ENCODE peak calls at places on chromosome 12, in nine cellular contexts. D is HFF-Myc, V is Peyer's patch, Y is IMR-90, E is cardiac fibroblast, C is WERI-Rb-1, X is endothelial cell of umbilical vein, O is body of pancreas, T is AG04450. W is an unnamed sample.

GRCh38 chr12:91326043-91327027 is 143.7 kb upstream of the DCN start:
- DNase-seq in D (peak), V (peak), Y (peak), E (peak), C (peak), X (peak), O (peak), T (peak), W (peak)

GRCh38 chr12:113097716-113098427 is 37.7 kb downstream of the RASAL1 start:
- DNase-seq in D (no peak), V (no peak), Y (no peak), E (peak), C (no peak), X (no peak), O (peak), T (no peak), W (no peak)

GRCh38 chr12:56411781-56412639 is 37.2 kb downstream of the TIMELESS start:
- DNase-seq in D (peak), V (no peak), Y (no peak), E (peak), C (no peak), X (peak), O (no peak), T (no peak), W (no peak)

GRCh38 chr12:84697141-84697540 is 215.5 kb downstream of the SLC6A15 start:
- DNase-seq in D (peak), V (no peak), Y (no peak), E (no peak), C (no peak), X (no peak), O (no peak), T (no peak), W (no peak)

GRCh38 chr12:28024231-28024995 is 51.9 kb upstream of the PTHLH start:
- DNase-seq in D (no peak), V (no peak), Y (peak), E (peak), C (no peak), X (peak), O (no peak), T (peak), W (no peak)

GRCh38 chr12:117100251-117100650 is 1.0 kb upstream of the TESC start:
- DNase-seq in D (no peak), V (no peak), Y (peak), E (peak), C (peak), X (no peak), O (no peak), T (no peak), W (no peak)

GRCh38 chr12:53944907-53945847 is 6.5 kb downstream of the HOXC13 start:
- DNase-seq in D (no peak), V (no peak), Y (no peak), E (no peak), C (no peak), X (no peak), O (no peak), T (no peak), W (no peak)

GRCh38 chr12:7695159-7695930 is at the start of gene GDF3:
- DNase-seq in D (no peak), V (no peak), Y (no peak), E (peak), C (no peak), X (peak), O (peak), T (no peak), W (no peak)

GRCh38 chr12:70074510-70074909 is 168.7 kb upstream of the CNOT2 start:
- DNase-seq in D (no peak), V (no peak), Y (no peak), E (no peak), C (no peak), X (no peak), O (no peak), T (no peak), W (no peak)

GRCh38 chr12:53179694-53180269 is 740 bp upstream of the ZNF740 start:
- DNase-seq in D (no peak), V (no peak), Y (no peak), E (no peak), C (no peak), X (no peak), O (no peak), T (no peak), W (no peak)

GRCh38 chr12:10717410-10717809 is 5.7 kb downstream of the YBX3 start:
- DNase-seq in D (no peak), V (no peak), Y (peak), E (peak), C (no peak), X (peak), O (no peak), T (no peak), W (no peak)

GRCh38 chr12:108832208-108832607 is 25.2 kb downstream of the SSH1 start:
- DNase-seq in D (no peak), V (no peak), Y (no peak), E (no peak), C (no peak), X (peak), O (no peak), T (no peak), W (no peak)

GRCh38 chr12:42617622-42618021 is 28.1 kb upstream of the PRICKLE1 start:
- DNase-seq in D (no peak), V (no peak), Y (peak), E (peak), C (no peak), X (peak), O (no peak), T (no peak), W (no peak)

GRCh38 chr12:127025545-127025944 is 1241.4 kb upstream of the TMEM132C start:
- DNase-seq in D (no peak), V (no peak), Y (no peak), E (no peak), C (no peak), X (no peak), O (no peak), T (no peak), W (no peak)

GRCh38 chr12:24664151-24664550 is 284.8 kb downstream of the BCAT1 start:
- DNase-seq in D (no peak), V (no peak), Y (peak), E (peak), C (no peak), X (no peak), O (no peak), T (no peak), W (no peak)

GRCh38 chr12:118103231-118103600 is 595 bp downstream of the VSIG10 start:
- DNase-seq in D (no peak), V (no peak), Y (peak), E (peak), C (peak), X (peak), O (no peak), T (no peak), W (no peak)

GRCh38 chr12:116515674-116516073 is 43.5 kb upstream of the MAP1LC3B2 start:
- DNase-seq in D (no peak), V (no peak), Y (no peak), E (no peak), C (no peak), X (no peak), O (no peak), T (no peak), W (no peak)

GRCh38 chr12:49824886-49825285 is 3.3 kb downstream of the NCKAP5L start:
- DNase-seq in D (no peak), V (no peak), Y (peak), E (peak), C (no peak), X (peak), O (no peak), T (no peak), W (no peak)

GRCh38 chr12:54424232-54424631 is 5.2 kb upstream of the ITGA5 start:
- DNase-seq in D (no peak), V (no peak), Y (no peak), E (no peak), C (no peak), X (no peak), O (no peak), T (no peak), W (no peak)

GRCh38 chr12:11701398-11701797 is 51.9 kb downstream of the ETV6 start:
- DNase-seq in D (no peak), V (no peak), Y (no peak), E (no peak), C (no peak), X (peak), O (no peak), T (no peak), W (no peak)

GRCh38 chr12:115541891-115542361 is 735.6 kb downstream of the MED13L start:
- DNase-seq in D (no peak), V (no peak), Y (no peak), E (no peak), C (no peak), X (no peak), O (no peak), T (no peak), W (no peak)

GRCh38 chr12:119669744-119670472 is 2.0 kb downstream of the PRKAB1 start:
- DNase-seq in D (no peak), V (no peak), Y (no peak), E (no peak), C (no peak), X (peak), O (peak), T (no peak), W (no peak)

GRCh38 chr12:115421796-115422709 is 738.1 kb upstream of the TBX3 start:
- DNase-seq in D (no peak), V (no peak), Y (no peak), E (no peak), C (no peak), X (no peak), O (no peak), T (no peak), W (no peak)

GRCh38 chr12:104603545-104603973 is 146.8 kb downstream of the CHST11 start:
- DNase-seq in D (no peak), V (no peak), Y (peak), E (no peak), C (no peak), X (no peak), O (no peak), T (no peak), W (no peak)

GRCh38 chr12:124562796-124563181 is 4.6 kb downstream of the NCOR2 start:
- DNase-seq in D (no peak), V (no peak), Y (no peak), E (no peak), C (no peak), X (no peak), O (no peak), T (no peak), W (no peak)

DNA sequence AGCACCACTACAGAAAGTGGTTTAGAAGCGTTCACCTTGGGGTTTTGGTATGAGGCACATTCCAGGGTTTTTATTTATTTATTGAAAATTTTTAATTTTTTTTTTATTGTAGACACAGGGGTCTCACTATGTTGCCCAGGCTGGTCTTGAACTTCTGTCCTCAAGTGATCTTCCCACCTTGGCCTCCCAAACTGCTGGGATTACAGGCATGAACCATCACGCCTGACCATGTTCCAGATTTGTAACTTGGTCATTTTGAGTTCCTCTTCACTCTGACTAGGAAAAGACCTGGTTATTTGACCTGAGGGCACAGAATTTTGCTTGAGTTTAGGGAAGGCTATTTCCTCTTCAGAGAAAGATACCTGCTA is 3.1 kb downstream of the MLEC start:
- DNase-seq in D (no peak), V (no peak), Y (no peak), E (no peak), C (no peak), X (no peak), O (no peak), T (no peak), W (no peak)
- TF ChIP-seq CTCF in D (no peak), V (no peak), Y (no peak), E (no peak), C (no peak), X (no peak), O (no peak), T (no peak), W (no peak)

GRCh38 chr12:111268738-111269572 is 99.9 kb downstream of the PHETA1 start:
- DNase-seq in D (no peak), V (no peak), Y (no peak), E (no peak), C (no peak), X (no peak), O (no peak), T (no peak), W (no peak)

GRCh38 chr12:111270773-111271172 is 98.1 kb downstream of the PHETA1 start:
- DNase-seq in D (no peak), V (no peak), Y (peak), E (no peak), C (no peak), X (no peak), O (no peak), T (no peak), W (no peak)

GRCh38 chr12:111269688-111270087 is 99.2 kb downstream of the PHETA1 start:
- DNase-seq in D (no peak), V (no peak), Y (no peak), E (no peak), C (no peak), X (no peak), O (no peak), T (no peak), W (no peak)

GRCh38 chr12:111270128-111270651 is 98.7 kb downstream of the PHETA1 start:
- DNase-seq in D (no peak), V (no peak), Y (no peak), E (no peak), C (no peak), X (no peak), O (no peak), T (no peak), W (no peak)

GRCh38 chr12:111271674-111272418 is 97.0 kb downstream of the PHETA1 start:
- DNase-seq in D (no peak), V (no peak), Y (no peak), E (no peak), C (no peak), X (no peak), O (no peak), T (no peak), W (no peak)
- TF ChIP-seq CTCF in D (no peak), V (no peak), Y (peak), E (peak), C (peak), X (no peak), O (no peak), T (peak), W (no peak)

GRCh38 chr12:131559517-131560516 is 151.1 kb upstream of the SFSWAP start:
- DNase-seq in D (no peak), V (no peak), Y (no peak), E (no peak), C (no peak), X (no peak), O (no peak), T (no peak), W (no peak)
- TF ChIP-seq CTCF in D (no peak), V (no peak), Y (no peak), E (no peak), C (no peak), X (no peak), O (no peak), T (no peak), W (no peak)

DNA sequence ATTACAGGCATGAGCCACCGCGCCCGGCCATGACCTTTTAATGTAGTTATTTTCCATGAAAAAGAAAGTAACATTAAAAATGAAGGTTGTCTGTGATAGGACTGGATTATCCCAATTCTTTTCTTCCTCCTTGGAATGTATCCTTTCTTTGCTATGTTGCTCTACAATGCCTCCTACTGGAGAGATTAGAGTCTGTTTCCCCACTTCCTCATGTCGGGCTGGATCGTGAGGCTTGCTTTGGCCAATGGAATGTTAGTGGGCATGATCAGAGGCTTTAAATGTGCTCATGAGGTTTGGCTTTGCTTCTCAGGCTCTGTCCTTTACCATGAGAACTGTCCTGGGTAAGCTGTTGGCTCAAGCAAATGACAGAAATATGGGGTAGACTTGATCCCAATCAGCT is 34.7 kb upstream of the SOCS2 start:
- DNase-seq in D (no peak), V (no peak), Y (no peak), E (no peak), C (no peak), X (no peak), O (no peak), T (no peak), W (no peak)
- TF ChIP-seq CTCF in D (peak), V (no peak), Y (no peak), E (no peak), C (no peak), X (no peak), O (no peak), T (no peak), W (no peak)

GRCh38 chr12:5039815-5040214 is 3.9 kb upstream of the KCNA5 start:
- DNase-seq in D (no peak), V (no peak), Y (no peak), E (no peak), C (no peak), X (no peak), O (no peak), T (no peak), W (no peak)
- TF ChIP-seq CTCF in D (no peak), V (no peak), Y (no peak), E (no peak), C (no peak), X (no peak), O (no peak), T (no peak), W (no peak)

GRCh38 chr12:25972783-25973182 is 14.3 kb downstream of the RASSF8 start:
- DNase-seq in D (no peak), V (no peak), Y (peak), E (peak), C (no peak), X (no peak), O (no peak), T (no peak), W (no peak)

GRCh38 chr12:25971675-25972035 is 13.2 kb downstream of the RASSF8 start:
- DNase-seq in D (no peak), V (no peak), Y (no peak), E (no peak), C (no peak), X (no peak), O (no peak), T (no peak), W (no peak)

GRCh38 chr12:25970082-25970481 is 11.6 kb downstream of the RASSF8 start:
- DNase-seq in D (no peak), V (no peak), Y (no peak), E (no peak), C (no peak), X (peak), O (no peak), T (no peak), W (no peak)

GRCh38 chr12:25975179-25975578 is 16.7 kb downstream of the RASSF8 start:
- DNase-seq in D (no peak), V (no peak), Y (no peak), E (no peak), C (no peak), X (no peak), O (no peak), T (no peak), W (no peak)

GRCh38 chr12:25970916-25971674 is 12.6 kb downstream of the RASSF8 start:
- DNase-seq in D (no peak), V (no peak), Y (no peak), E (peak), C (no peak), X (peak), O (no peak), T (no peak), W (no peak)
- TF ChIP-seq CTCF in D (no peak), V (no peak), Y (peak), E (peak), C (no peak), X (no peak), O (no peak), T (peak), W (no peak)

GRCh38 chr12:132208153-132208823 is 64.0 kb downstream of the NOC4L start:
- DNase-seq in D (no peak), V (no peak), Y (no peak), E (no peak), C (peak), X (no peak), O (no peak), T (no peak), W (no peak)
- TF ChIP-seq CTCF in D (no peak), V (no peak), Y (no peak), E (no peak), C (no peak), X (no peak), O (no peak), T (no peak), W (no peak)

GRCh38 chr12:9367201-9367600 is 159.0 kb upstream of the PZP start:
- DNase-seq in D (no peak), V (no peak), Y (no peak), E (no peak), C (no peak), X (no peak), O (no peak), T (no peak), W (no peak)

GRCh38 chr12:9367828-9368227 is 159.6 kb upstream of the PZP start:
- DNase-seq in D (no peak), V (no peak), Y (no peak), E (peak), C (no peak), X (no peak), O (no peak), T (no peak), W (no peak)

DNA sequence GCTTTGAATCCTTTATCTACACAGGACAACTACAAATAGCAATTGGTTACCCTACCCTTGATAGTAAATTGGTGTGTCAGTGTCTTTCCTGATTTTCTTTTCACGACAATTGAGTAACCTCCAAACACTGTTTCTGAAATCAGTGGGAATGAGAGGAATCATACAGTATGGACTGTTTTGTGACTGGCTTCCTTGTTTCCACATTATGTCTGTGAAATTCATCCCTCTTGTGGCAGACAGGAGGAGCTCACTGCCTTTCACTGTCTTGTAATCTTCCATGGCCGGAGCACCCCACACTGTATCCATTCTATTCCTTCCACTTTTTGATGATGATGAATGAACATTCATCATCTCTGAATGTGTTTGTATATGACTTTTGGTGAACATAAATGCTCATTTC is 164.0 kb upstream of the PZP start:
- DNase-seq in D (no peak), V (no peak), Y (peak), E (peak), C (no peak), X (peak), O (no peak), T (no peak), W (no peak)
- TF ChIP-seq CTCF in D (peak), V (peak), Y (no peak), E (peak), C (peak), X (no peak), O (no peak), T (peak), W (no peak)

GRCh38 chr12:46292754-46293402 is 24.0 kb upstream of the SLC38A1 start:
- DNase-seq in D (no peak), V (no peak), Y (no peak), E (peak), C (no peak), X (no peak), O (no peak), T (no peak), W (no peak)
- TF ChIP-seq CTCF in D (no peak), V (no peak), Y (no peak), E (peak), C (peak), X (no peak), O (no peak), T (peak), W (no peak)

DNA sequence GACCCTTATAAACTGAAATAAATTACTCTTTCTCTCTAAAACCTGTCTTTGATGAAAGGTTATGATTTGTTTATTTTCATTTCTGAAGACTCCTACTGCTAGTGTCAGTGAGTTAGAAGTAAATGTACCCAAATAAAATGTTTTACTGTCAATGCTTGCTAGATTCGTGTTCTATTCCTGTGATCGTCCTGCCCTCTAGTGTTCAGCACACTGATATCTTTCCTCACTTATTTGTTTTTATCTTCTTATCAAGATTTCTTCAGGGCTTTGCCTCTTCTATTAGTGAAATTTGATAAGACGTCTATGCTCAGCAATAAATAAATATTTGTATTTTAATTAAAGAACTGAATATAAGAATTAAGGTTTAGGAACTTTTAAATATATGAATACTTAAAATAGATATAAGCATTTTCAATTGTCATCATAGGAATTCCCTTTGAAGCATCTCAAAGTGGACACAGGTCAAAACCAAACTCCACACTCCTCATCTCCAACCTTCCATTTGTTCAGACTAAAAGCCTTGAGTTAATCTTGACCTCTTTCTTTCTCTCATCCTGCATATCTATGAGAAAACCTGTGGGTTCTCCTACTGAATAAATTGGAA is 75.8 kb downstream of the C12orf50 start:
- DNase-seq in D (peak), V (no peak), Y (peak), E (peak), C (peak), X (peak), O (no peak), T (peak), W (no peak)
- TF ChIP-seq CTCF in D (peak), V (peak), Y (peak), E (peak), C (peak), X (peak), O (no peak), T (peak), W (no peak)

W was measured in omental fat pad.